ENCODE peak calls at places on chromosomes 13 and 19, in seven cellular contexts. C is body of pancreas; B is fibroblast of pulmonary artery; V is activated CD8-positive, alpha-beta memory T cell treated with anti-CD3 and anti-CD28 coated beads for 48 hours; K is PC-3; S is cardiac fibroblast; R is CD4-positive, alpha-beta memory T cell. G is an unnamed sample.

GRCh38 chr13:63625869-63626268 is 2210.2 kb upstream of the PCDH20 start:
- DNase-seq in R (no peak), S (no peak), C (no peak), K (peak), V (no peak), B (peak), G (no peak)

GRCh38 chr13:43785681-43786471 is 896 bp downstream of the ENOX1 start:
- DNase-seq in V (no peak), B (peak), R (peak), S (peak), C (peak), K (peak), G (peak)

GRCh38 chr19:47765522-47766358 is 12.8 kb upstream of the SELENOW start:
- DNase-seq in C (peak), K (peak), S (peak), V (no peak), B (peak), R (peak), G (peak)

GRCh38 chr13:29550589-29550988 is 44.9 kb downstream of the SLC7A1 start:
- DNase-seq in B (no peak), C (no peak), K (no peak), S (no peak), R (no peak), V (no peak), G (no peak)

GRCh38 chr13:109700176-109700575 is 86.2 kb downstream of the IRS2 start:
- DNase-seq in C (no peak), V (no peak), R (no peak), K (peak), B (peak), S (peak), G (peak)

GRCh38 chr19:34155686-34156085 is 16.6 kb upstream of the LSM14A start:
- DNase-seq in R (no peak), S (no peak), B (peak), C (no peak), V (no peak), K (no peak), G (no peak)

GRCh38 chr13:113932060-113932459 is 41.8 kb downstream of the C13orf46 start:
- DNase-seq in R (no peak), B (no peak), K (no peak), C (peak), S (no peak), V (no peak), G (no peak)

GRCh38 chr19:50728084-50728737 is 5.0 kb downstream of the CLEC11A start:
- DNase-seq in V (peak), C (peak), K (no peak), R (no peak), B (peak), S (peak), G (no peak)

GRCh38 chr13:79711631-79712030 is 230.7 kb downstream of the NDFIP2 start:
- DNase-seq in V (no peak), B (no peak), C (no peak), K (no peak), S (peak), R (no peak), G (no peak)

GRCh38 chr19:5460748-5461147 is 5.5 kb downstream of the ZNRF4 start:
- DNase-seq in C (no peak), R (no peak), B (no peak), K (no peak), V (no peak), S (no peak), G (no peak)

GRCh38 chr19:55225415-55225958 is 3.1 kb downstream of the TMEM86B start:
- DNase-seq in S (no peak), V (no peak), R (no peak), K (no peak), B (no peak), C (no peak), G (no peak)

GRCh38 chr13:80655778-80656518 is 315.0 kb upstream of the SPRY2 start:
- DNase-seq in C (no peak), V (no peak), R (no peak), S (no peak), B (no peak), K (no peak), G (no peak)

GRCh38 chr13:30862707-30863106 is 43.4 kb upstream of the MEDAG start:
- DNase-seq in B (no peak), K (no peak), R (no peak), V (no peak), S (peak), C (no peak), G (no peak)

GRCh38 chr13:112657850-112658445 is 31.9 kb upstream of the ATP11A start:
- DNase-seq in S (peak), K (peak), V (no peak), C (peak), R (no peak), B (peak), G (no peak)

GRCh38 chr19:48303866-48304265 is 21.5 kb upstream of the EMP3 start:
- DNase-seq in V (no peak), B (no peak), S (no peak), C (no peak), K (no peak), R (no peak), G (no peak)

GRCh38 chr13:71485913-71486312 is 381.1 kb downstream of the DACH1 start:
- DNase-seq in K (no peak), S (no peak), R (no peak), C (no peak), B (no peak), V (no peak), G (no peak)

GRCh38 chr13:35684432-35684831 is 207.9 kb upstream of the MAB21L1 start:
- DNase-seq in K (no peak), V (no peak), R (no peak), S (no peak), B (no peak), C (no peak), G (no peak)

GRCh38 chr13:31444266-31444862 is 244.6 kb downstream of the B3GLCT start:
- DNase-seq in C (no peak), S (peak), R (no peak), K (no peak), B (no peak), V (no peak), G (no peak)

GRCh38 chr13:74047925-74048324 is 86.3 kb downstream of the KLF12 start:
- DNase-seq in C (no peak), R (no peak), K (peak), S (no peak), B (no peak), V (no peak), G (no peak)

GRCh38 chr19:33493401-33494275 is 28.0 kb downstream of the PEPD start:
- DNase-seq in K (no peak), V (no peak), S (no peak), C (no peak), B (no peak), R (no peak), G (no peak)

GRCh38 chr19:17775245-17775927 is 19.6 kb upstream of the B3GNT3 start:
- DNase-seq in S (peak), C (peak), K (peak), R (no peak), B (peak), V (no peak), G (no peak)

GRCh38 chr13:24512208-24513068 is at the start of gene PARP4:
- DNase-seq in B (peak), C (peak), K (peak), S (peak), R (peak), V (peak), G (peak)

GRCh38 chr19:11204943-11205349 is 7.6 kb upstream of the KANK2 start:
- DNase-seq in B (no peak), K (peak), C (peak), S (peak), V (no peak), R (no peak), G (peak)

GRCh38 chr19:43527860-43528622 is 1.0 kb upstream of the ETHE1 start:
- DNase-seq in S (no peak), R (no peak), V (no peak), B (no peak), C (peak), K (peak), G (no peak)

GRCh38 chr19:13096968-13097330 is 5.7 kb downstream of the LYL1 start:
- DNase-seq in B (no peak), R (no peak), K (no peak), S (no peak), C (no peak), V (no peak), G (no peak)

GRCh38 chr13:31945202-31945978 is 86.2 kb upstream of the FRY start:
- DNase-seq in S (peak), R (no peak), V (no peak), B (peak), K (peak), C (peak), G (peak)

GRCh38 chr19:42246143-42246868 is 3.9 kb upstream of the GSK3A start:
- DNase-seq in K (peak), B (peak), V (no peak), C (peak), S (peak), R (no peak), G (peak)

GRCh38 chr13:45542391-45542790 is 73.1 kb downstream of the ERICH6B start:
- DNase-seq in R (no peak), S (no peak), V (no peak), B (no peak), C (no peak), K (no peak), G (no peak)

GRCh38 chr19:3403489-3404323 is 37.3 kb downstream of the NFIC start:
- DNase-seq in R (no peak), S (peak), K (no peak), C (peak), B (peak), V (no peak), G (peak)

GRCh38 chr13:113935081-113935511 is 38.8 kb downstream of the C13orf46 start:
- DNase-seq in C (no peak), B (no peak), K (no peak), S (no peak), R (no peak), V (no peak), G (no peak)

GRCh38 chr13:103351035-103351828 is 285.0 kb upstream of the SLC10A2 start:
- DNase-seq in K (peak), C (no peak), S (peak), B (peak), V (no peak), R (no peak), G (no peak)

GRCh38 chr19:57941593-57941992 is 5.9 kb downstream of the ZNF256 start:
- DNase-seq in V (no peak), K (no peak), S (no peak), B (no peak), R (no peak), C (no peak), G (no peak)

GRCh38 chr13:99656843-99657506 is 155.7 kb downstream of the TM9SF2 start:
- DNase-seq in C (no peak), K (no peak), R (peak), V (no peak), S (no peak), B (no peak), G (no peak)

GRCh38 chr19:30324982-30325381 is 47.2 kb upstream of the ZNF536 start:
- DNase-seq in S (no peak), R (no peak), K (no peak), V (no peak), B (no peak), C (no peak), G (no peak)

GRCh38 chr19:1849132-1849474 is 820 bp upstream of the REXO1 start:
- DNase-seq in K (no peak), R (no peak), S (no peak), V (no peak), C (no peak), B (no peak), G (no peak)

GRCh38 chr13:69331245-69331644 is 776.4 kb upstream of the ATXN8OS start:
- DNase-seq in R (no peak), V (no peak), B (no peak), C (no peak), K (no peak), S (no peak), G (no peak)

GRCh38 chr13:66657165-66657895 is 572.8 kb downstream of the PCDH9 start:
- DNase-seq in K (peak), S (peak), B (peak), C (peak), R (no peak), V (no peak), G (peak)

G was measured in COR-L47.